ENCODE peak calls at places on chromosomes 4 and X, in six cellular contexts. Z is GM12878, Y is A549, N is SK-N-SH, V is HepG2, F is K562. J is an unnamed sample.

GRCh38 chr4:149057594-149057993 is 615.4 kb upstream of the NR3C2 start:
- DNase-seq in N (no peak), F (no peak), V (no peak), Y (no peak), Z (no peak), J (no peak)

GRCh38 chr4:87950516-87950915 is 25.0 kb upstream of the SPP1 start:
- DNase-seq in V (no peak), N (no peak), F (no peak), Y (no peak), Z (no peak), J (no peak)

GRCh38 chr4:147542229-147542990 is 61.5 kb downstream of the EDNRA start:
- DNase-seq in N (no peak), Y (no peak), Z (no peak), V (no peak), F (no peak), J (no peak)

GRCh38 chrX:124388562-124388961 is 42.2 kb downstream of the SH2D1A start:
- DNase-seq in Y (peak; percentile 49), F (peak; percentile 49), Z (no peak), V (peak; percentile 9), N (peak; percentile 21), J (no peak)

GRCh38 chrX:30875957-30876356 is 13.1 kb downstream of the TAB3 start:
- DNase-seq in F (no peak), N (no peak), V (peak; percentile 27), Z (no peak), Y (peak; percentile 20), J (no peak)

GRCh38 chrX:101617211-101618191 is at the start of gene ARMCX6:
- DNase-seq in V (peak; percentile 50), Z (no peak), F (peak; percentile 68), Y (peak; percentile 75), N (peak; percentile 87), J (peak; percentile 65)

GRCh38 chr4:337932-338758 is 531 bp downstream of the ZNF141 start:
- DNase-seq in V (no peak), Y (peak; percentile 22), N (no peak), Z (no peak), F (no peak), J (no peak)

GRCh38 chr4:6194458-6195195 is 5.7 kb downstream of the JAKMIP1 start:
- DNase-seq in N (no peak), Z (no peak), F (no peak), V (no peak), Y (no peak), J (no peak)

GRCh38 chr4:30948653-30949052 is 228.5 kb downstream of the PCDH7 start:
- DNase-seq in F (no peak), Z (no peak), N (no peak), V (no peak), Y (no peak), J (no peak)

GRCh38 chr4:98993419-98994071 is 2.0 kb upstream of the METAP1 start:
- DNase-seq in N (no peak), V (no peak), Y (no peak), F (no peak), Z (no peak), J (no peak)

DNA sequence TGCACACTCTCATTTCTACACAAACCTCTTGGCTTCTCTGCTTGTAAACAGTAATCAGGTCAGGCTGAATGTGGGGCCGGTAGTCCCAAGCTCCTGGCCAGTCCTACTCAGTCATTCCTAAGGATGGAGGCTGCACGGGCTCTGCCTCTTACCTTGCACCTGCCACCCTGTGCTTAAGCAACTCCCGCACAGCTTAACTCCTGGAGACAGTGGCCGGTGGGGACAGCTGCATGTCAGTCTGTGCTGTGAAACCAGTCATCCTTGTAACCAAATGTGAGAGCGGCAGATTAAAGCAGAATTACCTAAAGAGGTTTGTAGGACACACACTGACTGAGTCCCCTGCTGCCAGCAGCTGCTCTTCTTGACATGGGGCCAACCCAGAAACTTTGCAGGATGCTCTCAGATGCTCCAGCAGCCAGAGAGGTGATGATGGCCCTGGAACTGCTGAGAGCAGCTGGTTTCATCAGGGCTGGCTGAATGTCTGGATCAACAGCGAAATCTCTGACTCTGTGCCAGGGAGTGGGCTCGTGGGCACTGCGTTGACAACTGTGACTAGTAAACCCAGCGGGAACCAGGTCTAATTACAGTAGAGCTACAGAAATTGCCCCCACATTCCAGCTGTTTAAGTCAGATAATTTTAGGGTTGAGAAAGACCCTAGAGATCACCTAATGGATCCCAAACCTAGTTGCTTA is 123.7 kb downstream of the ANAPC4 start:
- DNase-seq in Z (no peak), Y (no peak), F (no peak), V (no peak), N (peak; percentile 42), J (no peak)
- TF ChIP-seq CHD2 in Z (no peak), Y (no peak), F (no peak), V (no peak), N (no peak), J (no peak)

GRCh38 chrX:10506781-10507180 is 113.6 kb downstream of the MID1 start:
- DNase-seq in N (no peak), Z (no peak), Y (no peak), F (no peak), V (no peak), J (no peak)
- TF ChIP-seq CHD2 in N (no peak), Z (no peak), Y (no peak), F (no peak), V (no peak), J (no peak)

GRCh38 chrX:112085149-112085548 is 2.6 kb upstream of the TRPC5 start:
- DNase-seq in N (no peak), F (no peak), Y (no peak), V (no peak), Z (no peak), J (no peak)

GRCh38 chrX:112083624-112084326 is 1.2 kb upstream of the TRPC5 start:
- DNase-seq in Z (no peak), N (no peak), F (no peak), Y (no peak), V (no peak), J (peak; percentile 47)

GRCh38 chrX:112078606-112079005 is 4.0 kb downstream of the TRPC5 start:
- DNase-seq in N (no peak), Z (no peak), Y (no peak), F (no peak), V (no peak), J (no peak)

GRCh38 chrX:112087545-112087944 is 5.0 kb upstream of the TRPC5 start:
- DNase-seq in N (no peak), F (no peak), Y (no peak), V (no peak), Z (no peak), J (no peak)

DNA sequence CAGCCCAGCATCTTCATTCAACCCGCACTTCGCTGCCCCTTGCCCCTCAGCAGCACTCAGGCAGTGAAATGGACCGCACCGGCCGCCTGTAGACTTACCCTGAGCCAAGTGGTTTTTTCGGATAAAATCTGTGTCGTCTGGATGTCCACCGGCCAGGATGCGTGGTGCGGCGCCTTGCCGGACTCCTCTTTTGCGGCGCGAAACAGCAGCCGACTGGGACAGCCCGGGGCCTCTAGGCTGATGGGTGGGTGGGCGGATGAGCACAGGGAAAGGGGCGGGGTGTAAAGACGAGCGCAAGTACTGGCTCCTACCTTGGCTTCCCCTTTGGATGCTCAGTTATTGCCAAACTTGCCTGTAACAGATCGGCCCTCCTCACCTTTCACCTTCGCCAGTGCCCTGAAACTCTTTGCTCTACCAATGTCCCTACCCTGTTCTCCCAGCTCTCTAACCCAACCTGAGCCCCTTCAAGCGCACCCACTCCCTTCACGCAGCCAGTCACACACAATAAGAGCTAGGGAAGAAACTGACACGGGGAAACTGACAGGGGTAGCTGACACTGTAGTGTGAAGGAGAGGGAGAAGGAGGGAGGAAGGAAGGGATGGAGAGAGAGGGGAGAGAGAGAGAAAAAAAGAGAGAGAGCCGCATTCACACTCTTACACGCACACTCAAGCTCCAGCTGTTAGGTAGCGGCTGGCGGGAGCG is 644 bp downstream of the TRPC5 start:
- DNase-seq in Y (no peak), F (no peak), V (no peak), Z (no peak), N (peak; percentile 44), J (no peak)
- TF ChIP-seq CHD2 in Y (no peak), F (no peak), V (no peak), Z (no peak), N (no peak), J (no peak)

DNA sequence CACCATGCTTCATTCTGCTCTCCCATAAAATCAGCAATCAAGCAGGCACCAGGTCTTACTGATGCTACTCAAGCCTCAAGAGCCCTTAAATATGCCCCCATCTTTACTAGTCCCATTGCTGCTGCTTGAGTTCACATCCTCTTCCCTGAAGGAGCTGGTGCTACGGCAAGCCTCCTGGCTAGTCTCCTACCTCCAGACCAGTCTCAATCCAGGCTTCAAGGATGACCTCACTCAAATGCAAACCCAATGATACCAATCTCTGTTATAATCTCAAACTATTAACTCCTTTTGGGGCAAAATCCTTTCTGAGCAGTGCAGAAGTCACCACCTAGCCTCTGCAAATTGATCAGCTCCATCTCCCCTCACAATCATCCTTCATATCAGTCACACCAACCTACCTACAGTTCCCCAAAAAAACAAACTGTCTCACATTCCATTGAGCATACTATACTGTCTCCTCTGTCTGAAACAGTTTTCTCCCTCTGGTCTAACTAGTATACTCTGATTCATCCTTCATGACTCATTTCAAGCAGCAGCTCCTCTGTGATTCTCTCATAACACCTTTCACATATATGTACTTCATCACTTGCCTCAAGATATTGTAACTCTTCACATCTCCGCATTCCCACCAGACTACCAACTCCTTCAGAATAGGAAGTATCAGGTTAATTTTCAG is 30.0 kb downstream of the PAPSS1 start:
- DNase-seq in V (peak; percentile 14), F (no peak), Z (no peak), Y (peak; percentile 48), N (no peak), J (no peak)
- TF ChIP-seq CHD2 in V (no peak), F (no peak), Z (no peak), Y (no peak), N (no peak), J (no peak)

GRCh38 chr4:105709081-105709450 is 482 bp downstream of the GSTCD start:
- DNase-seq in Z (no peak), N (no peak), F (no peak), V (peak; percentile 10), Y (no peak), J (no peak)
- TF ChIP-seq CHD2 in Z (no peak), N (no peak), F (no peak), V (no peak), Y (no peak), J (no peak)

GRCh38 chr4:21678711-21679110 is 269.9 kb downstream of the KCNIP4 start:
- DNase-seq in V (no peak), N (no peak), Y (no peak), F (no peak), Z (no peak), J (no peak)
- TF ChIP-seq CHD2 in V (no peak), N (no peak), Y (no peak), F (no peak), Z (no peak), J (no peak)

DNA sequence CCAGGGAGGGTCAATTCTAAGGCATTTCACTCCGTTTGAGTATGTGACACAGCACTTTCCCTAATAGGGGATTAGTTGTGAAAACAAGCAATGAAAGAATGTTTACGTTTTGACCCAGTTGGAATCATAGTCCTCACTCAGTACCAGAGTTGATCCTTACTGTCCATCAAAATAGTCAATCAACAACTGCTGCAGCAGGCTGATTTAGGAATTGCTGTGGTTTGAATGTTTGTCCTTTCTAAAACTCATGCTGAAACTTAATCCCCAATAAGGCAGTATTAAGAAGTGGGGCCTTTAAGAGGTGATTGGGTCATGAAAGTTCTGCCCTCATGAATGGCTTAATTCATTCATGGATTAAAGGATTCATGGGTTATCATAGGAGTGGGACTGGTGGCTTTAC is 3.0 kb upstream of the FBXL5 start:
- DNase-seq in Y (no peak), V (no peak), F (no peak), N (no peak), Z (no peak), J (no peak)
- TF ChIP-seq CHD2 in Y (no peak), V (no peak), F (no peak), N (no peak), Z (no peak), J (no peak)

GRCh38 chr4:154822775-154823174 is 41.7 kb downstream of the RBM46 start:
- DNase-seq in N (no peak), Y (no peak), Z (no peak), V (no peak), F (no peak), J (no peak)
- TF ChIP-seq CHD2 in N (no peak), Y (no peak), Z (no peak), V (no peak), F (no peak), J (no peak)

J was measured in H1.